ENCODE peak calls at places on chromosomes 16 and 17, in four cellular contexts. S is A549, F is GM13976, T is RWPE1. E is an unnamed sample.

GRCh38 chr17:17236295-17237025 is 508 bp downstream of the FLCN start:
- DNase-seq in S (peak), F (no peak), T (peak), E (no peak)

GRCh38 chr16:67248401-67249177 is at the start of gene SLC9A5:
- DNase-seq in S (no peak), F (peak), T (no peak), E (peak)

GRCh38 chr16:74291577-74292208 is 4.9 kb upstream of the PSMD7 start:
- DNase-seq in S (no peak), F (no peak), T (peak), E (no peak)

GRCh38 chr17:57968456-57968855 is 13.2 kb upstream of the CUEDC1 start:
- DNase-seq in S (no peak), F (no peak), T (no peak), E (no peak)

GRCh38 chr17:58310511-58311428 is 17.8 kb downstream of the TSPOAP1 start:
- DNase-seq in S (no peak), F (peak), T (no peak), E (peak)

GRCh38 chr17:73293480-73293911 is 18.3 kb downstream of the CDC42EP4 start:
- DNase-seq in S (no peak), F (no peak), T (peak), E (no peak)

GRCh38 chr17:76076765-76077581 is 2.0 kb upstream of the ZACN start:
- DNase-seq in S (no peak), F (peak), T (no peak), E (no peak)

GRCh38 chr17:17721140-17721668 is 39.9 kb downstream of the RAI1 start:
- DNase-seq in S (no peak), F (no peak), T (no peak), E (no peak)

GRCh38 chr17:44094701-44095387 is 24.3 kb downstream of the G6PC3 start:
- DNase-seq in S (no peak), F (no peak), T (no peak), E (no peak)

GRCh38 chr17:15261063-15261817 is 3.9 kb downstream of the PMP22 start:
- DNase-seq in S (peak), F (peak), T (no peak), E (peak)

GRCh38 chr17:50060951-50061712 is 5.2 kb downstream of the ITGA3 start:
- DNase-seq in S (no peak), F (no peak), T (peak), E (peak)

GRCh38 chr16:26598061-26598460 is 468.7 kb upstream of the C16orf82 start:
- DNase-seq in S (no peak), F (no peak), T (no peak), E (no peak)

GRCh38 chr16:85712841-85713240 is 24.1 kb upstream of the GINS2 start:
- DNase-seq in S (no peak), F (no peak), T (no peak), E (no peak)

GRCh38 chr16:30934827-30935557 is 11.6 kb downstream of the FBXL19 start:
- DNase-seq in S (peak), F (peak), T (no peak), E (no peak)

GRCh38 chr16:85271198-85271597 is 158.9 kb upstream of the CIBAR2 start:
- DNase-seq in S (no peak), F (no peak), T (no peak), E (no peak)

GRCh38 chr17:81401727-81402529 is 6.7 kb downstream of the BAHCC1 start:
- DNase-seq in S (peak), F (peak), T (no peak), E (peak)

GRCh38 chr17:55319933-55320593 is 55.3 kb downstream of the HLF start:
- DNase-seq in S (no peak), F (no peak), T (no peak), E (no peak)

GRCh38 chr17:81302861-81303326 is 7.8 kb upstream of the SLC38A10 start:
- DNase-seq in S (no peak), F (no peak), T (no peak), E (no peak)

GRCh38 chr17:62855136-62855535 is 47.0 kb upstream of the MARCHF10 start:
- DNase-seq in S (no peak), F (no peak), T (no peak), E (no peak)

GRCh38 chr16:27468941-27469531 is 67.1 kb downstream of the IL21R start:
- DNase-seq in S (no peak), F (no peak), T (no peak), E (no peak)

GRCh38 chr16:79740153-79740720 is 139.7 kb upstream of the MAF start:
- DNase-seq in S (no peak), F (no peak), T (no peak), E (no peak)

GRCh38 chr17:62998665-62999393 is 32.8 kb downstream of the TANC2 start:
- DNase-seq in S (no peak), F (no peak), T (no peak), E (no peak)

GRCh38 chr17:44501866-44502265 is 1.3 kb downstream of the GPATCH8 start:
- DNase-seq in S (no peak), F (no peak), T (no peak), E (no peak)

GRCh38 chr16:31458073-31458834 is 1.0 kb upstream of the ARMC5 start:
- DNase-seq in S (peak), F (peak), T (peak), E (no peak)

GRCh38 chr16:87383522-87384161 is at the start of gene FBXO31:
- DNase-seq in S (peak), F (peak), T (peak), E (peak)

GRCh38 chr16:57727610-57728009 is 8.0 kb upstream of the KATNB1 start:
- DNase-seq in S (no peak), F (no peak), T (no peak), E (peak)

GRCh38 chr17:2192367-2193028 is 111.1 kb downstream of the SMG6 start:
- DNase-seq in S (peak), F (no peak), T (peak), E (peak)

GRCh38 chr16:71727545-71728324 is 3.2 kb upstream of the PHLPP2 start:
- DNase-seq in S (no peak), F (no peak), T (no peak), E (no peak)

GRCh38 chr16:56457927-56458470 is 6.6 kb downstream of the OGFOD1 start:
- DNase-seq in S (no peak), F (no peak), T (no peak), E (no peak)

GRCh38 chr16:11742041-11742535 is 569 bp downstream of the TXNDC11 start:
- DNase-seq in S (peak), F (peak), T (peak), E (peak)

GRCh38 chr17:29177871-29178749 is 2.1 kb downstream of the MYO18A start:
- DNase-seq in S (peak), F (no peak), T (no peak), E (no peak)

E was measured in 8988T.